ENCODE peak calls at places on chromosomes 7 and 10, in four cellular contexts. B is fibroblast of lung; R is NK-92 treated with Interleukin-12 subunit alpha and Interleukin-12 subunit beta, amount 100 ng/mL, for 24 hours; Q is ACHN. D is an unnamed sample.

GRCh38 chr7:52154382-52154781 is 837.8 kb upstream of the COBL start:
- DNase-seq in R (no peak), Q (peak; percentile 12), B (no peak), D (no peak)

GRCh38 chr10:95664543-95664942 is 8.0 kb upstream of the ALDH18A1 start:
- DNase-seq in R (no peak), B (no peak), Q (no peak), D (no peak)

GRCh38 chr10:18860591-18861205 is 187.9 kb upstream of the MALRD1 start:
- DNase-seq in R (no peak), Q (no peak), B (peak; percentile 82), D (no peak)

GRCh38 chr7:99693427-99694200 is 13.8 kb upstream of the CYP3A5 start:
- DNase-seq in Q (no peak), B (no peak), R (no peak), D (no peak)

GRCh38 chr10:131271966-131272365 is 39.6 kb downstream of the TCERG1L start:
- DNase-seq in B (no peak), R (no peak), Q (no peak), D (no peak)

GRCh38 chr7:107865956-107866775 is 24.8 kb upstream of the DLD start:
- DNase-seq in Q (no peak), B (no peak), R (no peak), D (no peak)

GRCh38 chr7:147485660-147486210 is 1104.8 kb upstream of the C7orf33 start:
- DNase-seq in R (no peak), Q (no peak), B (peak; percentile 16), D (no peak)

GRCh38 chr7:76386691-76387260 is 22.7 kb downstream of the SSC4D start:
- DNase-seq in B (peak; percentile 39), Q (no peak), R (no peak), D (no peak)

GRCh38 chr7:39468841-39469240 is 97.4 kb upstream of the YAE1 start:
- DNase-seq in Q (no peak), B (no peak), R (no peak), D (no peak)

D was measured in A673.